ENCODE peak calls at places on chromosomes 12 and 14, in ten cellular contexts. K, F, G, N, U, X, C, T, H and W are unnamed samples.

GRCh38 chr12:87953257-87953860 is 75.8 kb downstream of the C12orf50 start:
- DNase-seq in K (peak; percentile 26), F (no peak), G (peak; percentile 71), N (no peak), U (no peak), X (no peak), C (peak; percentile 64), T (no peak), H (no peak), W (peak; percentile 78)

GRCh38 chr14:65117795-65118746 is 15.8 kb upstream of the MAX start:
- DNase-seq in K (no peak), F (no peak), G (no peak), N (no peak), U (no peak), X (no peak), C (no peak), T (no peak), H (no peak), W (no peak)

GRCh38 chr12:130838284-130838950 is 633 bp downstream of the STX2 start:
- DNase-seq in K (no peak), F (peak; percentile 23), G (no peak), N (peak; percentile 36), U (peak; percentile 29), X (peak; percentile 9), C (peak; percentile 26), T (no peak), H (peak; percentile 80), W (no peak)

GRCh38 chr12:20946732-20947131 is 136.2 kb downstream of the SLCO1B3 start:
- DNase-seq in K (peak; percentile 49), F (no peak), G (no peak), N (no peak), U (no peak), X (peak; percentile 1), C (peak; percentile 1), T (peak; percentile 4), H (peak; percentile 61), W (peak; percentile 12)

GRCh38 chr12:4416276-4416675 is 29.3 kb downstream of the FGF6 start:
- DNase-seq in K (no peak), F (no peak), G (no peak), N (no peak), U (no peak), X (no peak), C (no peak), T (no peak), H (no peak), W (no peak)

GRCh38 chr14:64826333-64826732 is 53.4 kb downstream of the SPTB start:
- DNase-seq in K (no peak), F (no peak), G (peak; percentile 22), N (no peak), U (no peak), X (no peak), C (no peak), T (no peak), H (no peak), W (no peak)

GRCh38 chr14:34439090-34439489 is 22.9 kb downstream of the SPTSSA start:
- DNase-seq in K (no peak), F (no peak), G (no peak), N (no peak), U (no peak), X (no peak), C (no peak), T (no peak), H (no peak), W (no peak)

GRCh38 chr12:88052686-88053085 is 23.5 kb upstream of the C12orf50 start:
- DNase-seq in K (peak; percentile 14), F (no peak), G (peak; percentile 44), N (peak; percentile 24), U (no peak), X (no peak), C (peak; percentile 67), T (no peak), H (no peak), W (peak; percentile 48)

GRCh38 chr12:56311003-56311402 is 4.8 kb downstream of the CNPY2 start:
- DNase-seq in K (no peak), F (no peak), G (no peak), N (no peak), U (no peak), X (no peak), C (no peak), T (no peak), H (no peak), W (no peak)

GRCh38 chr14:33930464-33930863 is 20.4 kb downstream of the EGLN3 start:
- DNase-seq in K (no peak), F (no peak), G (no peak), N (no peak), U (no peak), X (no peak), C (peak; percentile 20), T (no peak), H (no peak), W (no peak)

GRCh38 chr14:77761205-77761931 is 412 bp upstream of the SNW1 start:
- DNase-seq in K (peak; percentile 11), F (no peak), G (peak; percentile 36), N (peak; percentile 19), U (no peak), X (no peak), C (peak; percentile 97), T (no peak), H (no peak), W (peak; percentile 96)

GRCh38 chr14:78254911-78255431 is 84.8 kb downstream of the NRXN3 start:
- DNase-seq in K (no peak), F (no peak), G (no peak), N (no peak), U (no peak), X (no peak), C (peak; percentile 4), T (peak; percentile 36), H (no peak), W (no peak)

GRCh38 chr14:86217523-86217922 is 687.6 kb downstream of the FLRT2 start:
- DNase-seq in K (no peak), F (no peak), G (no peak), N (no peak), U (no peak), X (no peak), C (no peak), T (no peak), H (no peak), W (no peak)

GRCh38 chr12:93292213-93292612 is 85.5 kb upstream of the NUDT4 start:
- DNase-seq in K (no peak), F (no peak), G (no peak), N (no peak), U (no peak), X (no peak), C (no peak), T (no peak), H (no peak), W (no peak)

GRCh38 chr14:99744199-99744872 is 48.9 kb upstream of the EML1 start:
- DNase-seq in K (no peak), F (no peak), G (peak; percentile 67), N (no peak), U (no peak), X (no peak), C (no peak), T (no peak), H (no peak), W (peak; percentile 74)

GRCh38 chr14:59358774-59359173 is 106.4 kb downstream of the GPR135 start:
- DNase-seq in K (no peak), F (no peak), G (no peak), N (no peak), U (no peak), X (no peak), C (no peak), T (no peak), H (no peak), W (no peak)

GRCh38 chr12:6962285-6963015 is 8.0 kb downstream of the PHB2 start:
- DNase-seq in K (no peak), F (no peak), G (no peak), N (no peak), U (no peak), X (no peak), C (no peak), T (peak; percentile 26), H (peak; percentile 82), W (no peak)

GRCh38 chr12:127262658-127263057 is 1004.3 kb upstream of the TMEM132C start:
- DNase-seq in K (no peak), F (no peak), G (no peak), N (no peak), U (no peak), X (no peak), C (no peak), T (no peak), H (no peak), W (no peak)

GRCh38 chr12:56715798-56716197 is 9.3 kb downstream of the NACA start:
- DNase-seq in K (no peak), F (no peak), G (no peak), N (no peak), U (no peak), X (no peak), C (no peak), T (no peak), H (no peak), W (no peak)

GRCh38 chr12:5872745-5873144 is 72.3 kb downstream of the ANO2 start:
- DNase-seq in K (peak; percentile 11), F (no peak), G (peak; percentile 20), N (no peak), U (no peak), X (no peak), C (no peak), T (no peak), H (no peak), W (no peak)

GRCh38 chr12:127655691-127656090 is 611.3 kb upstream of the TMEM132C start:
- DNase-seq in K (no peak), F (no peak), G (peak; percentile 74), N (no peak), U (no peak), X (no peak), C (no peak), T (no peak), H (no peak), W (peak; percentile 67)